ENCODE peak calls at places on chromosomes 2 and 18, in six cellular contexts. One of them, this sample, is unnamed.

GRCh38 chr2:158745067-158745865 is 49.9 kb upstream of the DAPL1 start:
- DNase-seq in tibial artery: no peak
- DNase-seq in foreskin keratinocyte: no peak
- DNase-seq in GM23338: peak
- DNase-seq in bronchial epithelial cell: peak
- DNase-seq in endothelial cell: peak
- DNase-seq in this sample: peak

GRCh38 chr18:59067873-59068272 is 71.8 kb upstream of the SEC11C start:
- DNase-seq in tibial artery: no peak
- DNase-seq in foreskin keratinocyte: no peak
- DNase-seq in GM23338: peak
- DNase-seq in bronchial epithelial cell: peak
- DNase-seq in endothelial cell: peak
- DNase-seq in this sample: no peak

GRCh38 chr2:142140434-142140845 is 9.6 kb upstream of the LRP1B start:
- DNase-seq in tibial artery: no peak
- DNase-seq in foreskin keratinocyte: no peak
- DNase-seq in GM23338: peak
- DNase-seq in bronchial epithelial cell: peak
- DNase-seq in endothelial cell: no peak
- DNase-seq in this sample: no peak

GRCh38 chr18:11178951-11179549 is 29.7 kb upstream of the PIEZO2 start:
- DNase-seq in tibial artery: peak
- DNase-seq in foreskin keratinocyte: no peak
- DNase-seq in GM23338: no peak
- DNase-seq in bronchial epithelial cell: no peak
- DNase-seq in endothelial cell: no peak
- DNase-seq in this sample: no peak

GRCh38 chr18:22347624-22348511 is 69.8 kb downstream of the CTAGE1 start:
- DNase-seq in tibial artery: peak
- DNase-seq in foreskin keratinocyte: no peak
- DNase-seq in GM23338: no peak
- DNase-seq in bronchial epithelial cell: peak
- DNase-seq in endothelial cell: no peak
- DNase-seq in this sample: no peak

GRCh38 chr2:107772380-107772779 is 54.3 kb upstream of the RGPD4 start:
- DNase-seq in tibial artery: no peak
- DNase-seq in foreskin keratinocyte: peak
- DNase-seq in GM23338: no peak
- DNase-seq in bronchial epithelial cell: peak
- DNase-seq in endothelial cell: no peak
- DNase-seq in this sample: no peak

GRCh38 chr2:20667151-20667530 is 197 bp downstream of the GDF7 start:
- DNase-seq in tibial artery: no peak
- DNase-seq in foreskin keratinocyte: no peak
- DNase-seq in GM23338: no peak
- DNase-seq in bronchial epithelial cell: no peak
- DNase-seq in endothelial cell: no peak
- DNase-seq in this sample: no peak

GRCh38 chr18:13900633-13901032 is 14.7 kb downstream of the MC2R start:
- DNase-seq in tibial artery: no peak
- DNase-seq in foreskin keratinocyte: no peak
- DNase-seq in GM23338: no peak
- DNase-seq in bronchial epithelial cell: no peak
- DNase-seq in endothelial cell: no peak
- DNase-seq in this sample: no peak

GRCh38 chr18:22813648-22814328 is 119.3 kb upstream of the RBBP8 start:
- DNase-seq in tibial artery: no peak
- DNase-seq in foreskin keratinocyte: no peak
- DNase-seq in GM23338: peak
- DNase-seq in bronchial epithelial cell: peak
- DNase-seq in endothelial cell: no peak
- DNase-seq in this sample: peak

GRCh38 chr2:240498958-240499260 is 58.9 kb downstream of the ANKMY1 start:
- DNase-seq in tibial artery: no peak
- DNase-seq in foreskin keratinocyte: no peak
- DNase-seq in GM23338: no peak
- DNase-seq in bronchial epithelial cell: no peak
- DNase-seq in endothelial cell: no peak
- DNase-seq in this sample: no peak

GRCh38 chr2:17271401-17271800 is 246.8 kb downstream of the RAD51AP2 start:
- DNase-seq in tibial artery: no peak
- DNase-seq in foreskin keratinocyte: no peak
- DNase-seq in GM23338: no peak
- DNase-seq in bronchial epithelial cell: no peak
- DNase-seq in endothelial cell: no peak
- DNase-seq in this sample: no peak

GRCh38 chr2:27236626-27237025 is 19.5 kb downstream of the CAD start:
- DNase-seq in tibial artery: no peak
- DNase-seq in foreskin keratinocyte: no peak
- DNase-seq in GM23338: no peak
- DNase-seq in bronchial epithelial cell: no peak
- DNase-seq in endothelial cell: no peak
- DNase-seq in this sample: no peak

GRCh38 chr2:96152301-96153165 is 7.3 kb upstream of the DUSP2 start:
- DNase-seq in tibial artery: peak
- DNase-seq in foreskin keratinocyte: no peak
- DNase-seq in GM23338: no peak
- DNase-seq in bronchial epithelial cell: no peak
- DNase-seq in endothelial cell: no peak
- DNase-seq in this sample: no peak

GRCh38 chr2:239259173-239259572 is 141.6 kb downstream of the HDAC4 start:
- DNase-seq in tibial artery: peak
- DNase-seq in foreskin keratinocyte: no peak
- DNase-seq in GM23338: no peak
- DNase-seq in bronchial epithelial cell: no peak
- DNase-seq in endothelial cell: no peak
- DNase-seq in this sample: no peak

GRCh38 chr18:13912601-13913000 is 2.7 kb downstream of the MC2R start:
- DNase-seq in tibial artery: no peak
- DNase-seq in foreskin keratinocyte: no peak
- DNase-seq in GM23338: no peak
- DNase-seq in bronchial epithelial cell: no peak
- DNase-seq in endothelial cell: no peak
- DNase-seq in this sample: no peak

GRCh38 chr2:199471443-199472057 is 13.8 kb upstream of the SATB2 start:
- DNase-seq in tibial artery: no peak
- DNase-seq in foreskin keratinocyte: no peak
- DNase-seq in GM23338: peak
- DNase-seq in bronchial epithelial cell: no peak
- DNase-seq in endothelial cell: peak
- DNase-seq in this sample: peak

GRCh38 chr2:239155806-239156480 is 244.9 kb downstream of the HDAC4 start:
- DNase-seq in tibial artery: peak
- DNase-seq in foreskin keratinocyte: no peak
- DNase-seq in GM23338: no peak
- DNase-seq in bronchial epithelial cell: no peak
- DNase-seq in endothelial cell: no peak
- DNase-seq in this sample: no peak

GRCh38 chr18:36157441-36157840 is 27.7 kb downstream of the ELP2 start:
- DNase-seq in tibial artery: no peak
- DNase-seq in foreskin keratinocyte: no peak
- DNase-seq in GM23338: no peak
- DNase-seq in bronchial epithelial cell: no peak
- DNase-seq in endothelial cell: no peak
- DNase-seq in this sample: no peak

GRCh38 chr18:13726972-13727331 is 479 bp downstream of the RNMT start:
- DNase-seq in tibial artery: peak
- DNase-seq in foreskin keratinocyte: peak
- DNase-seq in GM23338: peak
- DNase-seq in bronchial epithelial cell: peak
- DNase-seq in endothelial cell: peak
- DNase-seq in this sample: no peak

GRCh38 chr2:103738108-103738507 is 976.3 kb downstream of the TMEM182 start:
- DNase-seq in tibial artery: no peak
- DNase-seq in foreskin keratinocyte: no peak
- DNase-seq in GM23338: no peak
- DNase-seq in bronchial epithelial cell: no peak
- DNase-seq in endothelial cell: no peak
- DNase-seq in this sample: no peak

GRCh38 chr2:223762853-223763252 is 74.5 kb downstream of the AP1S3 start:
- DNase-seq in tibial artery: no peak
- DNase-seq in foreskin keratinocyte: no peak
- DNase-seq in GM23338: no peak
- DNase-seq in bronchial epithelial cell: no peak
- DNase-seq in endothelial cell: no peak
- DNase-seq in this sample: no peak

GRCh38 chr18:6949800-6950586 is 167.6 kb downstream of the LAMA1 start:
- DNase-seq in tibial artery: no peak
- DNase-seq in foreskin keratinocyte: no peak
- DNase-seq in GM23338: no peak
- DNase-seq in bronchial epithelial cell: no peak
- DNase-seq in endothelial cell: no peak
- DNase-seq in this sample: no peak

GRCh38 chr18:21163647-21164625 is 52.3 kb upstream of the ROCK1 start:
- DNase-seq in tibial artery: no peak
- DNase-seq in foreskin keratinocyte: peak
- DNase-seq in GM23338: no peak
- DNase-seq in bronchial epithelial cell: peak
- DNase-seq in endothelial cell: no peak
- DNase-seq in this sample: no peak

GRCh38 chr2:65057391-65058052 is 1.3 kb downstream of the CEP68 start:
- DNase-seq in tibial artery: no peak
- DNase-seq in foreskin keratinocyte: peak
- DNase-seq in GM23338: peak
- DNase-seq in bronchial epithelial cell: peak
- DNase-seq in endothelial cell: no peak
- DNase-seq in this sample: peak

GRCh38 chr18:13003466-13003896 is 12.3 kb downstream of the CEP192 start:
- DNase-seq in tibial artery: no peak
- DNase-seq in foreskin keratinocyte: peak
- DNase-seq in GM23338: peak
- DNase-seq in bronchial epithelial cell: peak
- DNase-seq in endothelial cell: peak
- DNase-seq in this sample: peak

GRCh38 chr18:50268022-50268747 is 1.9 kb upstream of the CFAP53 start:
- DNase-seq in tibial artery: peak
- DNase-seq in foreskin keratinocyte: no peak
- DNase-seq in GM23338: peak
- DNase-seq in bronchial epithelial cell: peak
- DNase-seq in endothelial cell: peak
- DNase-seq in this sample: peak

GRCh38 chr2:237923507-237924163 is 43.2 kb upstream of the UBE2F start:
- DNase-seq in tibial artery: peak
- DNase-seq in foreskin keratinocyte: no peak
- DNase-seq in GM23338: peak
- DNase-seq in bronchial epithelial cell: no peak
- DNase-seq in endothelial cell: peak
- DNase-seq in this sample: peak
- TF ChIP-seq CTCF in tibial artery: peak
- TF ChIP-seq CTCF in foreskin keratinocyte: peak
- TF ChIP-seq CTCF in GM23338: peak
- TF ChIP-seq CTCF in bronchial epithelial cell: peak
- TF ChIP-seq CTCF in endothelial cell: peak
- TF ChIP-seq CTCF in this sample: peak

DNA sequence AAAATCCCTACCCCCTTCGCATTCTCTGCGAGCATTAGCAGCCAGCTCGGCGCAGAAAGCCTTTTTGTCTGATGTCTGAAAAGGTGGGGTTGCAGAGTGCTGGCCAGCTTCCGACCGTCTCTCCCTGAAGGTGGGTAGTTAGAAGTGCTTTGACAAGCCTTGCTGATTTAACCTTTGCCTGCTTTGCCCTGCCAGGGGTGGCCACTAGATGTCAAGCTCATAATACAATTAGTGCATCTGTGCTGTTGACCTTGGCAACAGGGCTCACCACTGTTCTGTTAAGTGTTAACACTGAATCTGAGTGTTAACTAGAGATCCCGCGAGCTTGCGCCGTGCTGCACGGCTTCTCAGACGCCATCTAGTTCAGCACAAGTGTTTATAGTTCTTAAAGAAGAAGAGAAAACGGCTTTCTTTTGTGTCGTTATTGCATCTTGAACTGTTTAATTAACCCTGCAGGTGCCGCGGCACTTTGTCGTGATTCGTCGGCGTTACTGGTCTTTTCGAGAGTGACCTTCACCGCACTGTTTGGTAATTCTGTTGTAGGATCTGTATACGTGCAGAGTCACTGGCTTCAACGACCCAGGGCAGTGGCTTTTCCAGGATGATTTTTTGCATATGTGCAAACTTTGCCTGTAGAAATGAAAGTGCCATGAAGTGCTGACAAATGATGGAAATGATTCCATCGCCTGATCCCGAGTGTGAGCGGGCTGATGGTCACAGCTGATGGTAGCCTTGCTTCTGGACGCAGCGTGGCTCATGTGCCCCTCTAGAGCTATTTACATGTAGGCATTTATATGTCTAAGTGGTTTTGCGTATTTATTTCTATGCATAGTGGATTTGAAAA is 5.5 kb downstream of the SALL3 start:
- DNase-seq in tibial artery: no peak
- DNase-seq in foreskin keratinocyte: no peak
- DNase-seq in GM23338: peak
- DNase-seq in bronchial epithelial cell: peak
- DNase-seq in endothelial cell: peak
- DNase-seq in this sample: peak
- TF ChIP-seq CTCF in tibial artery: no peak
- TF ChIP-seq CTCF in foreskin keratinocyte: peak
- TF ChIP-seq CTCF in GM23338: peak
- TF ChIP-seq CTCF in bronchial epithelial cell: peak
- TF ChIP-seq CTCF in endothelial cell: no peak
- TF ChIP-seq CTCF in this sample: peak

GRCh38 chr2:222677981-222678380 is 6.5 kb downstream of the MOGAT1 start:
- DNase-seq in tibial artery: no peak
- DNase-seq in foreskin keratinocyte: no peak
- DNase-seq in GM23338: peak
- DNase-seq in bronchial epithelial cell: peak
- DNase-seq in endothelial cell: no peak
- DNase-seq in this sample: no peak
- TF ChIP-seq CTCF in tibial artery: no peak
- TF ChIP-seq CTCF in foreskin keratinocyte: peak
- TF ChIP-seq CTCF in GM23338: no peak
- TF ChIP-seq CTCF in bronchial epithelial cell: no peak
- TF ChIP-seq CTCF in endothelial cell: peak
- TF ChIP-seq CTCF in this sample: no peak

GRCh38 chr2:235170536-235171510 is 219.0 kb downstream of the SH3BP4 start:
- DNase-seq in tibial artery: no peak
- DNase-seq in foreskin keratinocyte: peak
- DNase-seq in GM23338: peak
- DNase-seq in bronchial epithelial cell: peak
- DNase-seq in endothelial cell: no peak
- DNase-seq in this sample: no peak
- TF ChIP-seq CTCF in tibial artery: no peak
- TF ChIP-seq CTCF in foreskin keratinocyte: peak
- TF ChIP-seq CTCF in GM23338: peak
- TF ChIP-seq CTCF in bronchial epithelial cell: peak
- TF ChIP-seq CTCF in endothelial cell: no peak
- TF ChIP-seq CTCF in this sample: no peak

GRCh38 chr2:61853848-61854434 is at the start of gene FAM161A:
- DNase-seq in tibial artery: peak
- DNase-seq in foreskin keratinocyte: peak
- DNase-seq in GM23338: peak
- DNase-seq in bronchial epithelial cell: peak
- DNase-seq in endothelial cell: peak
- DNase-seq in this sample: peak

GRCh38 chr2:61855178-61855523 is 1.3 kb upstream of the FAM161A start:
- DNase-seq in tibial artery: no peak
- DNase-seq in foreskin keratinocyte: no peak
- DNase-seq in GM23338: no peak
- DNase-seq in bronchial epithelial cell: peak
- DNase-seq in endothelial cell: peak
- DNase-seq in this sample: no peak

GRCh38 chr2:61854435-61855177 is 746 bp upstream of the FAM161A start:
- DNase-seq in tibial artery: peak
- DNase-seq in foreskin keratinocyte: peak
- DNase-seq in GM23338: peak
- DNase-seq in bronchial epithelial cell: peak
- DNase-seq in endothelial cell: peak
- DNase-seq in this sample: peak

GRCh38 chr2:61853086-61853847 is 593 bp downstream of the FAM161A start:
- DNase-seq in tibial artery: no peak
- DNase-seq in foreskin keratinocyte: peak
- DNase-seq in GM23338: peak
- DNase-seq in bronchial epithelial cell: peak
- DNase-seq in endothelial cell: no peak
- DNase-seq in this sample: peak
- TF ChIP-seq CTCF in tibial artery: no peak
- TF ChIP-seq CTCF in foreskin keratinocyte: no peak
- TF ChIP-seq CTCF in GM23338: no peak
- TF ChIP-seq CTCF in bronchial epithelial cell: no peak
- TF ChIP-seq CTCF in endothelial cell: no peak
- TF ChIP-seq CTCF in this sample: no peak